ENCODE peak calls at places on chromosome 15, in nine cellular contexts. S is GM20000, D is lower leg skin, K is HCT116, L is AG10803, M is GM12865, Z is body of pancreas, I is neural crest cell, J is endothelial cell. F is an unnamed sample.

GRCh38 chr15:55627730-55628368 is 39.7 kb upstream of the PYGO1 start:
- DNase-seq in S (no peak), D (peak), K (peak), L (peak), M (no peak), Z (peak), I (no peak), J (no peak), F (no peak)

GRCh38 chr15:99998661-99999101 is 265.4 kb upstream of the LYSMD4 start:
- DNase-seq in S (no peak), D (peak), K (no peak), L (no peak), M (no peak), Z (no peak), I (no peak), J (no peak), F (no peak)

GRCh38 chr15:68017221-68017620 is 36.9 kb upstream of the PIAS1 start:
- DNase-seq in S (no peak), D (no peak), K (no peak), L (no peak), M (no peak), Z (peak), I (no peak), J (no peak), F (no peak)

GRCh38 chr15:101451192-101451799 is 38.2 kb downstream of the PCSK6 start:
- DNase-seq in S (no peak), D (peak), K (no peak), L (peak), M (no peak), Z (peak), I (no peak), J (no peak), F (no peak)

GRCh38 chr15:80788536-80788935 is 9.4 kb downstream of the CEMIP start:
- DNase-seq in S (no peak), D (no peak), K (no peak), L (peak), M (no peak), Z (no peak), I (no peak), J (no peak), F (no peak)

GRCh38 chr15:56249080-56249479 is 5.4 kb upstream of the RFX7 start:
- DNase-seq in S (peak), D (no peak), K (peak), L (peak), M (peak), Z (peak), I (no peak), J (peak), F (no peak)

GRCh38 chr15:89767411-89767915 is 8.7 kb upstream of the MESP2 start:
- DNase-seq in S (no peak), D (peak), K (no peak), L (no peak), M (no peak), Z (peak), I (no peak), J (no peak), F (no peak)

GRCh38 chr15:42890161-42890913 is 30.2 kb downstream of the TTBK2 start:
- DNase-seq in S (no peak), D (no peak), K (no peak), L (peak), M (no peak), Z (peak), I (no peak), J (no peak), F (no peak)

GRCh38 chr15:99492275-99492674 is 73.5 kb upstream of the MEF2A start:
- DNase-seq in S (no peak), D (peak), K (no peak), L (no peak), M (no peak), Z (no peak), I (no peak), J (no peak), F (no peak)

GRCh38 chr15:88393719-88394519 is 73.3 kb downstream of the MRPL46 start:
- DNase-seq in S (no peak), D (no peak), K (no peak), L (no peak), M (no peak), Z (no peak), I (no peak), J (no peak), F (peak)
- TF ChIP-seq CTCF in S (no peak), D (no peak), K (no peak), L (no peak), M (no peak), Z (no peak), I (no peak), J (no peak), F (no peak)

GRCh38 chr15:52805351-52806283 is 15.5 kb upstream of the ONECUT1 start:
- DNase-seq in S (peak), D (peak), K (no peak), L (no peak), M (no peak), Z (peak), I (no peak), J (peak), F (no peak)
- TF ChIP-seq CTCF in S (no peak), D (no peak), K (no peak), L (peak), M (no peak), Z (no peak), I (peak), J (no peak), F (peak)

GRCh38 chr15:70763120-70763949 is at the start of gene UACA:
- DNase-seq in S (peak), D (peak), K (peak), L (peak), M (peak), Z (peak), I (peak), J (peak), F (peak)
- TF ChIP-seq CTCF in S (no peak), D (no peak), K (no peak), L (no peak), M (no peak), Z (no peak), I (no peak), J (no peak), F (no peak)

GRCh38 chr15:71109130-71109529 is 6.1 kb upstream of the THSD4 start:
- DNase-seq in S (no peak), D (no peak), K (no peak), L (peak), M (no peak), Z (no peak), I (no peak), J (no peak), F (no peak)
- TF ChIP-seq CTCF in S (no peak), D (no peak), K (no peak), L (peak), M (no peak), Z (no peak), I (no peak), J (no peak), F (no peak)